ENCODE peak calls at places on chromosomes 1 and 21, in seven cellular contexts. D is sigmoid colon, P is astrocyte, J is HAP-1, T is GM23338, E is brain microvascular endothelial cell, X is left lung. A is an unnamed sample. For H3K27me3 and H3K36me3, the result is how much of the 10 kb centered on the place peaks cover.

GRCh38 chr1:54548389-54549044 is 489 bp downstream of the ACOT11 start:
- DNase-seq in D (no peak), P (no peak), J (no peak), T (no peak), E (no peak), X (no peak), A (no peak)

GRCh38 chr1:210201671-210202070 is 30.9 kb upstream of the SERTAD4 start:
- DNase-seq in D (no peak), P (peak), J (no peak), T (no peak), E (no peak), X (no peak), A (no peak)

GRCh38 chr1:1305300-1306069 is 2.2 kb downstream of the ACAP3 start:
- DNase-seq in D (peak), P (peak), J (peak), T (no peak), E (peak), X (peak), A (peak)

GRCh38 chr1:61979729-61980128 is 214.9 kb upstream of the L1TD1 start:
- DNase-seq in D (no peak), P (no peak), J (no peak), T (no peak), E (no peak), X (no peak), A (no peak)

GRCh38 chr1:207861442-207862177 is 49.3 kb downstream of the CD34 start:
- DNase-seq in D (no peak), P (peak), J (no peak), T (no peak), E (no peak), X (no peak), A (no peak)

GRCh38 chr21:36355071-36355680 is 30.0 kb upstream of the CHAF1B start:
- DNase-seq in D (no peak), P (no peak), J (peak), T (no peak), E (no peak), X (no peak), A (no peak)

GRCh38 chr1:179329862-179330261 is 35.9 kb upstream of the AXDND1 start:
- DNase-seq in D (no peak), P (no peak), J (no peak), T (no peak), E (no peak), X (no peak), A (no peak)

GRCh38 chr1:15206418-15207030 is 40.5 kb upstream of the FHAD1 start:
- DNase-seq in D (peak), P (peak), J (no peak), T (peak), E (no peak), X (no peak), A (no peak)

GRCh38 chr1:181483084-181483559 is at the start of gene CACNA1E:
- DNase-seq in D (no peak), P (no peak), J (no peak), T (no peak), E (no peak), X (no peak), A (no peak)

GRCh38 chr1:202161151-202162048 is 998 bp upstream of the PTPN7 start:
- DNase-seq in D (no peak), P (no peak), J (no peak), T (no peak), E (no peak), X (no peak), A (no peak)

GRCh38 chr1:88683516-88683847 is 591 bp upstream of the PKN2 start:
- DNase-seq in D (peak), P (no peak), J (peak), T (peak), E (peak), X (peak), A (peak)

GRCh38 chr1:220687809-220688208 is 2.4 kb upstream of the C1orf115 start:
- DNase-seq in D (no peak), P (no peak), J (no peak), T (no peak), E (no peak), X (no peak), A (no peak)

GRCh38 chr1:58412071-58412580 is 134.4 kb downstream of the OMA1 start:
- DNase-seq in D (no peak), P (peak), J (no peak), T (no peak), E (peak), X (no peak), A (peak)

GRCh38 chr1:181347495-181348390 is 135.6 kb upstream of the CACNA1E start:
- DNase-seq in D (no peak), P (no peak), J (no peak), T (no peak), E (no peak), X (no peak), A (no peak)

GRCh38 chr1:109388884-109389637 is 8.7 kb downstream of the SORT1 start:
- DNase-seq in D (no peak), P (no peak), J (no peak), T (no peak), E (no peak), X (no peak), A (no peak)
- H3K4me3 ChIP-seq in D (no peak), P (no peak), J (no peak), T (no peak), E (no peak), X (no peak), A (no peak)

GRCh38 chr1:198544265-198544664 is 3.8 kb upstream of the ATP6V1G3 start:
- DNase-seq in D (no peak), P (no peak), J (no peak), T (no peak), E (no peak), X (no peak), A (no peak)

GRCh38 chr1:198553017-198553416 is 12.5 kb upstream of the ATP6V1G3 start:
- DNase-seq in D (no peak), P (no peak), J (no peak), T (no peak), E (no peak), X (no peak), A (no peak)

GRCh38 chr1:198545156-198545555 is 4.7 kb upstream of the ATP6V1G3 start:
- DNase-seq in D (no peak), P (no peak), J (no peak), T (no peak), E (no peak), X (no peak), A (no peak)

GRCh38 chr1:198549863-198550262 is 9.4 kb upstream of the ATP6V1G3 start:
- DNase-seq in D (no peak), P (no peak), J (no peak), T (no peak), E (no peak), X (no peak), A (no peak)

GRCh38 chr1:198548890-198549289 is 8.4 kb upstream of the ATP6V1G3 start:
- DNase-seq in D (no peak), P (no peak), J (no peak), T (no peak), E (no peak), X (no peak), A (no peak)
- H3K27me3 ChIP-seq in D (under half), P (under half), J (under half), T (under half), E (under half), X (under half), A (under half)

DNA sequence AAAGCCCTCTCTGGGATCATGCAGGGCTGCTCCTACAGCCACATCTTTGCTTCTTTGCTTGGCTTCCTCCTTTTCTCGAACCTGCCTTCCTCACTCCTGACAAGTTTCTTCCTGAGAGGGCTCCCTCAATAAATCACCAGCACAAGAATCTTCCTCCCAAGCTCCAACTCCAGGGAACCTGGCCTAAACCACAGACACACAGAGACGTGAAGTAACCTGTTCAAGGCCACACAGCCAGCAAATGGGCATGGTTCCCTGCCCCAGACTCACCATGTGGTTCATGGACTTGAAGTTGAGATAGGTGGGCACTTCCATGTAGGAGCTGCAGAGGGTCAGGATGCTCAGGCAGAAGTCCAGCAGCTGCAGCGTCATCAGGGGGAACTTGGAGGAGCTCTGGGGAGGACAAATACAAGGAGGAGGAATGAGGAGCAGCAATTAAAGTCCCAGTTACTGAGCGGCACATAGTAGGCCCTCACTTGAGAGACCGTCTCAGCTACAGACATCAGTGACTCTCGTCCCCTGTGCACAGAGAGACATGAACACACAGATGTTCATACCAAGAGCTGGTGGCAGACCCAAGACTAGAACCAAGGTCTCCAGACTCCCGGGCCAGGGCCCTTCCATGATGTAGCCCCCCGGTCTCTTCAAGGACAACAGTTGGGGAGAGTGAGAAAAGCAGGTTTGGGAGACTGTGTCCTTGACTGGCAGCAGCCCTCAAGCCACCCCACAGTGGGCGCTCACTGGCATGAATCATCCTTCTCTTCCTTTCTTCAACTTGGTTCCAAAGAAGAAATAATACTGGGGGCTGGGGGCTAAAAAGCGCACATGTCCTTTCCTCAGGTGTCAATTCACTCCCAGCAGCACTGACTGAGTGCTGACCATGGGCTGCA is 15.5 kb upstream of the MATN1 start:
- DNase-seq in D (no peak), P (no peak), J (no peak), T (no peak), E (no peak), X (no peak), A (no peak)
- H3K36me3 ChIP-seq in D (under half), P (under half), J (under half), T (under half), E (under half), X (half or more), A (under half)

DNA sequence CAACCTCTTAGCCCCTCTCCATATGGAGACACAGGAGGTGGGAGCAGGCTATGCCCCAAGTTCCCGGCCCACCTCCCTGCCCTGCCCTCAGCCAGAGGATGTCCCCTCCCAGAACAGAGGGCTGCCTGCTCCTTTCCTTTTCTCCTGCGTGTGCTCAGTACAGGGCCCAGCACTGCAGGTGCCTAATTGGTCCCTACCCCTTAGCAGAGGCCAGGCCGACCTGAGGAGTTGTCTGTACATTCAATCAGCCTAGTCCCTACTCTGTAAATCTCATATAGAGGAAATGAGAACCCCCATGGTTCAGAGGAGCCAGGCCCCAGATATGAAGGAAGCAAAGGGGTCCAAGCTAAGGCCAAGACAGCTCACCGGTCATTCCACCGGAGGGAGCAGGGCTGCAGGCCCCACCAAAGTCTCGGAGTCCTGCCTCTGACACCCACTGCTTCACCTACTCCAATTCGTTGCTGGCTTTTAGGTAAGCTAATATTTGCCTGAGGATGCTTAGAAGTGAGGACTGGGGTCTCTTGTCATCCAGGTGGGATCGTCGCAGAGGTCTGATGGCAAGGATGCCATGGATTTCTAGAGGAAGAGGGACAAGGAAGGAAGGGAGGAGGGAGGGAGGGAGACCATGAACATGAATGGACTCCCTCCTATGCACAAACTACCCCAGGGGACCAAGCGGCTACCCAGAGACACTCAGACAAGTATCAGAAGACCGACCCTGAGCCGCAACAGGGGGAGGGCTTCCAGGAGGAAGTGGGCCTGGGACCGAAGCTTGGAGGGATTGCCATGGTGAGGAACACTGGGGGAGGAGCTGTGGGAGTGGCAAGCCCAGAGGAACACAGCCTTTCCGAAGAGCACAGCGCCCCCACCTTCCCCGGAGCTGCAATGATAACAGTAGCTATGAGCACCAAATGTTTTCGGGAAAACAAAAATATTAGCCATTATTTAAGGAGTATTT is 30.4 kb upstream of the FOXO6 start:
- DNase-seq in D (no peak), P (no peak), J (peak), T (peak), E (no peak), X (no peak), A (no peak)
- H3K4me3 ChIP-seq in D (no peak), P (no peak), J (no peak), T (peak), E (no peak), X (no peak), A (no peak)

A was measured in MG63.